ENCODE peak calls at places on chromosomes 6 and 20, in five cellular contexts. G, S, O, U and Y are unnamed samples.

GRCh38 chr6:159829515-159829914 is 29.4 kb downstream of the PNLDC1 start:
- DNase-seq in O (no peak), U (no peak), S (no peak), G (no peak), Y (no peak)

GRCh38 chr6:79731471-79731870 is 100.3 kb downstream of the SH3BGRL2 start:
- DNase-seq in U (no peak), S (no peak), G (no peak), O (no peak), Y (no peak)

GRCh38 chr6:25747477-25747876 is 7.1 kb upstream of the SLC17A4 start:
- DNase-seq in O (no peak), G (no peak), S (no peak), U (no peak), Y (no peak)

GRCh38 chr6:101762851-101763250 is 369.3 kb downstream of the GRIK2 start:
- DNase-seq in S (no peak), O (no peak), G (no peak), U (no peak), Y (peak)

GRCh38 chr6:15712813-15713212 is 50.0 kb upstream of the DTNBP1 start:
- DNase-seq in U (no peak), S (no peak), G (no peak), O (no peak), Y (no peak)

GRCh38 chr20:17499041-17499440 is 32.1 kb downstream of the BFSP1 start:
- DNase-seq in U (no peak), O (peak), G (no peak), S (no peak), Y (peak)

GRCh38 chr6:96202571-96202970 is 186.8 kb downstream of the FUT9 start:
- DNase-seq in U (no peak), G (no peak), S (no peak), O (no peak), Y (no peak)

GRCh38 chr6:37396571-37397185 is 36.3 kb upstream of the CMTR1 start:
- DNase-seq in U (no peak), S (peak), O (no peak), G (no peak), Y (peak)

GRCh38 chr20:61786230-61786629 is 279.5 kb downstream of the TAF4 start:
- DNase-seq in G (no peak), O (no peak), S (no peak), U (no peak), Y (no peak)

GRCh38 chr6:3997144-3997770 is 81.7 kb downstream of the FAM217A start:
- DNase-seq in U (no peak), S (peak), O (no peak), G (no peak), Y (peak)

GRCh38 chr6:26125015-26125690 is 37.9 kb downstream of the HFE start:
- DNase-seq in U (no peak), S (no peak), O (no peak), G (no peak), Y (peak)

GRCh38 chr6:1789092-1789491 is 179.4 kb downstream of the FOXC1 start:
- DNase-seq in O (no peak), U (no peak), S (peak), G (no peak), Y (peak)

GRCh38 chr6:2344319-2344905 is 99.0 kb upstream of the GMDS start:
- DNase-seq in S (no peak), O (no peak), U (no peak), G (no peak), Y (no peak)

GRCh38 chr20:50223321-50223995 is 32.8 kb downstream of the CEBPB start:
- DNase-seq in U (no peak), S (no peak), O (no peak), G (no peak), Y (no peak)

GRCh38 chr20:50224052-50224451 is 33.4 kb downstream of the CEBPB start:
- DNase-seq in U (no peak), G (no peak), O (no peak), S (no peak), Y (no peak)

GRCh38 chr20:50226093-50226974 is 35.7 kb downstream of the CEBPB start:
- DNase-seq in S (no peak), G (no peak), O (no peak), U (no peak), Y (peak)

GRCh38 chr20:50222568-50223320 is 32.1 kb downstream of the CEBPB start:
- DNase-seq in U (no peak), O (no peak), S (no peak), G (no peak), Y (no peak)

DNA sequence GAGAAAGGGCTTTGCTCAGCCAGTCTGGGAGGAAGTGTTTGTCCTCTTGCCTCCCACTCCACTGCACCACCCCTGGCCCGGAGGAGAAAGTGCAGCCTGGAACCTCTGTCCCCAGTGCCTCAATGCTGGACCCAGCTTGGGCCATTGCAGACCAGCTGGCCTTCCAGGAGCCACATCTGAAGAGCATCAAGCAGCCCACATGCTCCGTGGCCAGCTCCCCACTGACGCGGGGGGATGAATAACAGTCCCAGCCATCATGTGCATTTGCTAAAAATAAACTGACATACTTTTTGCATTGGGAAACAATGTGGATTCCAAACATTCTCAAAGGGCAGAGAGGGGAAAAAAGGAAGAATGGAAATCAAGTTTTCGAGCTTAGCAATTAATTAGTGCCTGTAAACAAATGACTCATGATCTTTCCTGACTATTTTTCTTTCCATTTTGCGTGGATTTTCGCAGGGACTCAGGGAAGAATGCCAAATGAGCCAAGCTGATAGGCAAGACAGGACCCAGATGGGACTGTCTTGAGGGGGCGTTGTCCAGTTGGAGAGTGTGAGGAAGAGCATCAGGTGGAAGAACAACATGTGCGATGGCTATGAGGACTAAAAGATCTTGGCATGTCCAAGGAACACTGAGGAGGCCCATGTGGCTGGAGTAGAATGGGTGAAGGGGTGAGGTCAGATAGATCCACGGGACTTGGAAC is 34.1 kb downstream of the CEBPB start:
- DNase-seq in S (peak), U (no peak), G (peak), O (no peak), Y (peak)
- TF ChIP-seq CTCF in S (peak), U (no peak), G (no peak), O (no peak), Y (peak)

GRCh38 chr6:47349931-47350330 is 40.2 kb upstream of the TNFRSF21 start:
- DNase-seq in O (no peak), G (no peak), U (no peak), S (no peak), Y (no peak)

GRCh38 chr6:47355496-47355895 is 45.8 kb upstream of the TNFRSF21 start:
- DNase-seq in G (no peak), U (no peak), O (no peak), S (no peak), Y (no peak)

GRCh38 chr6:47352966-47353365 is 43.3 kb upstream of the TNFRSF21 start:
- DNase-seq in U (no peak), S (no peak), G (no peak), O (no peak), Y (no peak)

GRCh38 chr6:47353822-47354221 is 44.1 kb upstream of the TNFRSF21 start:
- DNase-seq in O (no peak), G (no peak), U (no peak), S (no peak), Y (no peak)

DNA sequence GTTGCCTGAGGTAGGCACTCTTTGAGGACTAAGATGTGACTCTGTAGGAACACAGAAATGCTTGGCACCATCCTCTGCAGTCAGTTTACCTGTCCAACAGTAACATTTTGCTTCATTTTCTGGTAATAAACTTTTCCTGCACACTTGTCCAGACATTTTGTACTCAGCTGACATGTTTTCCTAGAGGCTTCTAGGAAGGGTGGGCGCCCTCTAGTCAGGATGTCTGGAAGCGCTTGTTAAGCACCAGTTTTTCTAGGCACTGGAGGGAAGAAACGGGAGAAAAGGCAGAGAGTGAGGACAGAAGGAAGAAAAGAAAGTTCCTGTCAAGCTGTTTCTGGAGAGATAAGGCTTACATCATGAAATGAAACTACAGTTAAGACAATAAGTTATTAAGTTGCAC is 42.5 kb upstream of the TNFRSF21 start:
- DNase-seq in U (no peak), G (no peak), O (no peak), S (no peak), Y (no peak)
- TF ChIP-seq CTCF in U (peak), G (no peak), O (no peak), S (peak), Y (peak)

DNA sequence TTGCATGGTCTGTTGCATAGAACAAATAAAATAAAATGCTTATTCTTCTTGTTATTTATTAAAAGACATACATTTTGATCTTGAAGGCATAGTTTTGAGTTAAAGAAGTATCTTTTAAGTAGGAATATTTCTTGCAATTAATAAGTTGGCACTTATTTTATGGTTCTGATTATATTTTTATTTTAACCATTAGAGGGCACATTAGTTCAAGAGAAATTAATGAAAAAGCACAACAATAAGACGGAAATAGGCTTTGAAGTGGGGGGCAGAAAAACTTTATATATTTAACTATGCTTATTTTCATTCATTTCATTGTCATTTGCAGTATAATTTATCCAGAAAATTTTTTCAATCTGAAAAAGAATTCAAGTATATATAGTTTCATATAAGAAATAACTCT is 44.2 kb upstream of the MAP3K7 start:
- DNase-seq in G (no peak), S (no peak), O (no peak), U (no peak), Y (no peak)
- TF ChIP-seq CTCF in G (peak), S (no peak), O (peak), U (no peak), Y (no peak)

GRCh38 chr6:168451805-168452204 is 10.8 kb downstream of the SMOC2 start:
- DNase-seq in O (no peak), U (no peak), S (no peak), G (no peak), Y (no peak)
- TF ChIP-seq CTCF in O (peak), U (peak), S (peak), G (peak), Y (no peak)

GRCh38 chr6:85127179-85127498 is 322.7 kb upstream of the NT5E start:
- DNase-seq in O (no peak), U (no peak), G (no peak), S (no peak), Y (no peak)

GRCh38 chr6:85129881-85130280 is 320.0 kb upstream of the NT5E start:
- DNase-seq in O (no peak), S (no peak), G (no peak), U (no peak), Y (no peak)

GRCh38 chr6:85124472-85125428 is 325.1 kb upstream of the NT5E start:
- DNase-seq in G (no peak), S (peak), U (no peak), O (no peak), Y (peak)

GRCh38 chr6:85127696-85128225 is 322.1 kb upstream of the NT5E start:
- DNase-seq in O (no peak), S (no peak), G (no peak), U (no peak), Y (no peak)

DNA sequence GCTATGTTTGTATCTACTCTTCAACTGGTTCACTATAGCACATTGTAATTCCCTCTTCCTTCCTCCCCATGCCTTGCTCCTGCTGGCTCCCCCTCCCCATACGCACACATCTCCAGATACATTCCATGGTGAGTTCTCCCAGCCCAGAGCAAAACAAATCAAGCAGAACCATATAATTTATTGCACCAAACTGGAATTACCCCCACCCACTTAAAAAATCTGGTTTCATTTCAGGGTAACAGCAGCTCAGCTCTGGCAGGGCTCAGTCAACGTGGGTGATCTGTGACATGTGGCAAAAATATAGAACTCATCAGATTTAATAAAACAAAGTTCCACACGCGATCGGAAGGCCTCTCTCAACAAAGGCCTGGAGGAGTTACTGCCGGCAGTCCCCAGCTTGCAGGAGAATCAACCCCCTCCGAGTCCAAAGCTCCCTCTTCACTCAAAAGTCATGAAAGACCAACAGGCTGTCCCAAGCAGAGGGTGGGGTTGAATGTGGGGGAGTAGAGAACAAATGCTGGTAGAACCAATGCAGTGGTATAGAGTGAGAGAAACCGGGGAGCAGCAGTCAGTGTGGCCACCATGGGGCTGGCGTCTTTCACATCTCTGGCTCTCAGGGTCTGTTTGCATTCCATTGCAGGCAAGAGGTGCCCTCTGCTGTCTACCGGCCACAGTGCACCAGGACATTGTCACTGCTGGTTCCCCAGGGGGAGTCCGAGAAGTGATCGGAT is 323.3 kb upstream of the NT5E start:
- DNase-seq in U (peak), O (no peak), G (peak), S (peak), Y (peak)
- TF ChIP-seq CTCF in U (peak), O (peak), G (peak), S (peak), Y (peak)

DNA sequence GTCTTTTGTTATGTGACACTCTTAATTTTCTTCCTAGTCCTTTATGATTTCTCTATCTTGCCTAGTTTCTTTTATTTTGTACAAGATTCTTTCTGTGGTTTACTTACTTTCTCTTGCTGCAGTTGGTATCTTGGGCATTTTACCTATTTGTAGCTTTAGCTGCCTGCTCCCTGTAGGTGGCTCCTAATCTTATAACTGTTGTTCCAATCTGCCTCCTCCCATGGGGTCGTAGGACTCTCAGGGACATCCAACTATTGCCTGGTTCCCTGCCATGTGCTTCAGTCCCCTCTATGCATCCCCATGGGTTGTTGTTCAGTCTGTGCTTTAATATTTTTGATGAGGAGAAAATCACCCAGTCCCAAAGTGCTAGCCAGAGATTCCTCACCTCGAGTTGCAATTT is 31.4 kb downstream of the RIN2 start:
- DNase-seq in S (no peak), U (no peak), O (no peak), G (no peak), Y (no peak)
- TF ChIP-seq CTCF in S (no peak), U (no peak), O (no peak), G (no peak), Y (no peak)